ENCODE peak calls at places on chromosomes 12 and 14, in five cellular contexts. One of them, this sample, is unnamed.

GRCh38 chr12:68440068-68440581 is 108.0 kb upstream of the MDM1 start:
- DNase-seq in Peyer's patch: no peak
- DNase-seq in OCI-LY7: no peak
- DNase-seq in coronary artery: no peak
- DNase-seq in HFFc6: peak
- DNase-seq in this sample: no peak

GRCh38 chr12:42421844-42422779 is 96.1 kb downstream of the PPHLN1 start:
- DNase-seq in Peyer's patch: no peak
- DNase-seq in OCI-LY7: no peak
- DNase-seq in coronary artery: no peak
- DNase-seq in HFFc6: peak
- DNase-seq in this sample: no peak

GRCh38 chr12:116455540-116456306 is 103.5 kb upstream of the MAP1LC3B2 start:
- DNase-seq in Peyer's patch: peak
- DNase-seq in OCI-LY7: no peak
- DNase-seq in coronary artery: peak
- DNase-seq in HFFc6: peak
- DNase-seq in this sample: no peak

GRCh38 chr12:116069943-116070342 is 207.6 kb downstream of the MED13L start:
- DNase-seq in Peyer's patch: no peak
- DNase-seq in OCI-LY7: no peak
- DNase-seq in coronary artery: no peak
- DNase-seq in HFFc6: no peak
- DNase-seq in this sample: no peak

GRCh38 chr14:22513066-22513812 is 75.8 kb downstream of the DAD1 start:
- DNase-seq in Peyer's patch: no peak
- DNase-seq in OCI-LY7: no peak
- DNase-seq in coronary artery: no peak
- DNase-seq in HFFc6: no peak
- DNase-seq in this sample: no peak

GRCh38 chr12:27422697-27423096 is 23.8 kb upstream of the SMCO2 start:
- DNase-seq in Peyer's patch: no peak
- DNase-seq in OCI-LY7: no peak
- DNase-seq in coronary artery: no peak
- DNase-seq in HFFc6: no peak
- DNase-seq in this sample: no peak

GRCh38 chr12:57096099-57096572 is 7.2 kb downstream of the NAB2 start:
- DNase-seq in Peyer's patch: no peak
- DNase-seq in OCI-LY7: no peak
- DNase-seq in coronary artery: no peak
- DNase-seq in HFFc6: no peak
- DNase-seq in this sample: no peak

GRCh38 chr12:68477256-68477655 is 133.4 kb upstream of the RAP1B start:
- DNase-seq in Peyer's patch: no peak
- DNase-seq in OCI-LY7: no peak
- DNase-seq in coronary artery: no peak
- DNase-seq in HFFc6: no peak
- DNase-seq in this sample: no peak

GRCh38 chr14:59389936-59390335 is 75.2 kb downstream of the GPR135 start:
- DNase-seq in Peyer's patch: no peak
- DNase-seq in OCI-LY7: no peak
- DNase-seq in coronary artery: no peak
- DNase-seq in HFFc6: peak
- DNase-seq in this sample: no peak

GRCh38 chr12:22409071-22409951 is 74.8 kb upstream of the ST8SIA1 start:
- DNase-seq in Peyer's patch: no peak
- DNase-seq in OCI-LY7: no peak
- DNase-seq in coronary artery: no peak
- DNase-seq in HFFc6: no peak
- DNase-seq in this sample: peak

GRCh38 chr14:69945905-69946304 is 66.7 kb downstream of the SMOC1 start:
- DNase-seq in Peyer's patch: no peak
- DNase-seq in OCI-LY7: no peak
- DNase-seq in coronary artery: no peak
- DNase-seq in HFFc6: no peak
- DNase-seq in this sample: no peak

GRCh38 chr12:30796508-30796780 is 41.7 kb upstream of the CAPRIN2 start:
- DNase-seq in Peyer's patch: peak
- DNase-seq in OCI-LY7: no peak
- DNase-seq in coronary artery: no peak
- DNase-seq in HFFc6: no peak
- DNase-seq in this sample: no peak

GRCh38 chr12:953776-954175 is 4.3 kb upstream of the RAD52 start:
- DNase-seq in Peyer's patch: no peak
- DNase-seq in OCI-LY7: no peak
- DNase-seq in coronary artery: no peak
- DNase-seq in HFFc6: peak
- DNase-seq in this sample: no peak

GRCh38 chr14:64706552-64707193 is 2.4 kb downstream of the PLEKHG3 start:
- DNase-seq in Peyer's patch: no peak
- DNase-seq in OCI-LY7: no peak
- DNase-seq in coronary artery: peak
- DNase-seq in HFFc6: no peak
- DNase-seq in this sample: no peak

GRCh38 chr12:118447181-118447580 is 70.8 kb downstream of the SUDS3 start:
- DNase-seq in Peyer's patch: no peak
- DNase-seq in OCI-LY7: no peak
- DNase-seq in coronary artery: no peak
- DNase-seq in HFFc6: no peak
- DNase-seq in this sample: no peak

GRCh38 chr12:59843260-59843843 is 247.5 kb downstream of the SLC16A7 start:
- DNase-seq in Peyer's patch: no peak
- DNase-seq in OCI-LY7: no peak
- DNase-seq in coronary artery: no peak
- DNase-seq in HFFc6: no peak
- DNase-seq in this sample: no peak

GRCh38 chr14:57085801-57086200 is 182.9 kb downstream of the EXOC5 start:
- DNase-seq in Peyer's patch: no peak
- DNase-seq in OCI-LY7: no peak
- DNase-seq in coronary artery: no peak
- DNase-seq in HFFc6: no peak
- DNase-seq in this sample: no peak

GRCh38 chr12:12384601-12385321 is 27.9 kb downstream of the BORCS5 start:
- DNase-seq in Peyer's patch: peak
- DNase-seq in OCI-LY7: no peak
- DNase-seq in coronary artery: no peak
- DNase-seq in HFFc6: no peak
- DNase-seq in this sample: peak

GRCh38 chr14:69999246-69999645 is 120.0 kb downstream of the SMOC1 start:
- DNase-seq in Peyer's patch: no peak
- DNase-seq in OCI-LY7: no peak
- DNase-seq in coronary artery: no peak
- DNase-seq in HFFc6: no peak
- DNase-seq in this sample: no peak

GRCh38 chr14:23147676-23148075 is 28.6 kb upstream of the CEBPE start:
- DNase-seq in Peyer's patch: no peak
- DNase-seq in OCI-LY7: no peak
- DNase-seq in coronary artery: no peak
- DNase-seq in HFFc6: peak
- DNase-seq in this sample: no peak

GRCh38 chr12:106074706-106075392 is 63.9 kb downstream of the NUAK1 start:
- DNase-seq in Peyer's patch: no peak
- DNase-seq in OCI-LY7: no peak
- DNase-seq in coronary artery: no peak
- DNase-seq in HFFc6: peak
- DNase-seq in this sample: no peak

GRCh38 chr12:53991077-53991460 is 6.1 kb downstream of the HOXC10 start:
- DNase-seq in Peyer's patch: no peak
- DNase-seq in OCI-LY7: no peak
- DNase-seq in coronary artery: no peak
- DNase-seq in HFFc6: no peak
- DNase-seq in this sample: no peak

GRCh38 chr14:39431416-39432178 is 636 bp downstream of the FBXO33 start:
- DNase-seq in Peyer's patch: peak
- DNase-seq in OCI-LY7: peak
- DNase-seq in coronary artery: peak
- DNase-seq in HFFc6: peak
- DNase-seq in this sample: no peak

GRCh38 chr14:39434401-39434800 is 2.2 kb upstream of the FBXO33 start:
- DNase-seq in Peyer's patch: no peak
- DNase-seq in OCI-LY7: no peak
- DNase-seq in coronary artery: no peak
- DNase-seq in HFFc6: no peak
- DNase-seq in this sample: no peak

GRCh38 chr14:39433452-39433813 is 1.2 kb upstream of the FBXO33 start:
- DNase-seq in Peyer's patch: no peak
- DNase-seq in OCI-LY7: no peak
- DNase-seq in coronary artery: no peak
- DNase-seq in HFFc6: no peak
- DNase-seq in this sample: no peak

GRCh38 chr14:39432179-39432618 is at the start of gene FBXO33:
- DNase-seq in Peyer's patch: peak
- DNase-seq in OCI-LY7: peak
- DNase-seq in coronary artery: peak
- DNase-seq in HFFc6: peak
- DNase-seq in this sample: peak

DNA sequence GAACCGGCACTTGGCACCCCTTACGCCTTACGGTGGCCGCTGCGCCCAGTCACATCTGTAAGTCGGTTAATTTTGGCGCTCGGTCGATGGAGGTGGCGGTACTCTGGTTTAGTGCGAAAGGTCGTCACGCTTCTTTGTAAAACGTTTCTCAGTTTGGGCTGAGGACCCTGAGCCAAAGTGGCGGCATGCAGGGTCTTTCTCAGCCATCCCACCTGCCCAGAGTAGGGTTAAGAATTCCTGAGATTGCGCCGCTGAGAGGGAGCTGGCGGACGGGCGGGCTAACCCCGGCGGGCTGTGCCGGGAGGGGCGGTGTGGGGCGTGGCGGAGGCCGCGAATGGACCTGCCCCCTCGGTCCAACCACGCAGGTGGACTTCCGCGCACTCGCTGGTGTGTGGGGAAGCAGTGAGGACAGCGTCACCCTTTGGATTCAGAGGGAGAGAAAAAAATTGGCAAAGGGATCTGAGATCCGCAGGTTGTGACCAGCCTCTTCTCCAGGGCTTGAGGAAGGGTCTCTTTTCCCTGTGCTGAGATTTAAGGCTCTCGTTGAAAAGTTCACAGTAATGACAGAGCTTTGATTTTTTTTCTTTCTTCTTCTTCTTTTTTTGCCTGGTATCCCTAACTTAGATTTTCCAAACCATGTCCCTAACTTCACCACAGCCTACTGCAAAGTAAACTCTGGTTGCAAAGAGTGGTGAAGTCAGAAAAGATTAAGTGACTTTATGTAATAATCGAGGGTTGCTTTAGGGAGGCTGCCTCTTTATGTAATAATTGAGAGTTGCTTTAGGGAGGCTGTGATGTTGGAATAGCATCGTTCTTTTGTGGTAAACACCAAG is 602 bp upstream of the FBXO33 start:
- DNase-seq in Peyer's patch: peak
- DNase-seq in OCI-LY7: peak
- DNase-seq in coronary artery: peak
- DNase-seq in HFFc6: peak
- DNase-seq in this sample: peak
- TF ChIP-seq CTCF in Peyer's patch: peak
- TF ChIP-seq CTCF in OCI-LY7: peak
- TF ChIP-seq CTCF in coronary artery: no peak
- TF ChIP-seq CTCF in HFFc6: peak
- TF ChIP-seq CTCF in this sample: no peak

GRCh38 chr12:55996715-55997534 is at the start of gene SUOX:
- DNase-seq in Peyer's patch: peak
- DNase-seq in OCI-LY7: no peak
- DNase-seq in coronary artery: peak
- DNase-seq in HFFc6: peak
- DNase-seq in this sample: peak
- TF ChIP-seq CTCF in Peyer's patch: no peak
- TF ChIP-seq CTCF in OCI-LY7: no peak
- TF ChIP-seq CTCF in coronary artery: no peak
- TF ChIP-seq CTCF in HFFc6: no peak
- TF ChIP-seq CTCF in this sample: no peak

GRCh38 chr12:55822228-55822627 is 4.4 kb downstream of the ORMDL2 start:
- DNase-seq in Peyer's patch: no peak
- DNase-seq in OCI-LY7: no peak
- DNase-seq in coronary artery: no peak
- DNase-seq in HFFc6: no peak
- DNase-seq in this sample: no peak
- TF ChIP-seq CTCF in Peyer's patch: peak
- TF ChIP-seq CTCF in OCI-LY7: peak
- TF ChIP-seq CTCF in coronary artery: no peak
- TF ChIP-seq CTCF in HFFc6: peak
- TF ChIP-seq CTCF in this sample: no peak

DNA sequence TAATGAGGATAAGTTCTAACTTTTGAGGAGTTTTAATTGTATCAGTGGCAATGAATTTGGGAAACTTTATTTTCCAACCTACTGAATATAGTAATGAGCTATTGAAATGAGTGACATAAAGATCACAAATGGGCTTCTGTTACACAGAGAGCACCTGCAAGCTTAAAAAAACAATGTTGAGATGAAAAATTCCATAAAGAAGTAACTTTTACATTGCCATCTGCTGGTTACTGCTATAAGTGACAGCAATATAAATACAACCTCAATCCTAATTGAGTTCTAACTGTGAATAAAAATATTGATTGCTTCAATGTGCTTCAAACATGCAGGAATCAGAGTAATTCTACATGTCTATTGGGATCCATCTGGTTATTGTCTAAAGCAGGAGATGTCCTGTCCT is 14.2 kb downstream of the WIF1 start:
- DNase-seq in Peyer's patch: no peak
- DNase-seq in OCI-LY7: peak
- DNase-seq in coronary artery: no peak
- DNase-seq in HFFc6: peak
- DNase-seq in this sample: no peak
- TF ChIP-seq CTCF in Peyer's patch: peak
- TF ChIP-seq CTCF in OCI-LY7: peak
- TF ChIP-seq CTCF in coronary artery: no peak
- TF ChIP-seq CTCF in HFFc6: peak
- TF ChIP-seq CTCF in this sample: no peak

This sample was measured in natural killer cell.